ENCODE peak calls at places on chromosomes 11 and 22, in ten cellular contexts. N, S, K, H, A, R, F, D, Y and O are unnamed samples.

GRCh38 chr22:44348963-44349950 is 36.5 kb upstream of the SHISAL1 start:
- DNase-seq in S (no peak), H (no peak), N (no peak), A (no peak), Y (no peak), R (peak; percentile 66), K (no peak), D (no peak), F (no peak), O (no peak)

GRCh38 chr11:92123540-92123939 is 101.1 kb upstream of the FAT3 start:
- DNase-seq in R (no peak), D (no peak), S (peak; percentile 36), H (peak; percentile 56), Y (no peak), F (no peak), K (no peak), N (no peak), A (no peak), O (no peak)

GRCh38 chr11:124722176-124722575 is 17.6 kb upstream of the NRGN start:
- DNase-seq in N (no peak), F (no peak), R (no peak), S (no peak), H (no peak), Y (no peak), D (no peak), A (no peak), K (no peak), O (no peak)

GRCh38 chr11:101046947-101047346 is 82.7 kb downstream of the PGR start:
- DNase-seq in Y (no peak), R (no peak), D (no peak), A (no peak), N (no peak), H (no peak), K (no peak), F (no peak), S (no peak), O (no peak)

GRCh38 chr11:111913997-111914396 is 1.5 kb downstream of the HSPB2 start:
- DNase-seq in N (peak; percentile 48), K (no peak), D (no peak), S (peak; percentile 61), A (peak; percentile 75), Y (peak; percentile 66), F (no peak), R (no peak), H (peak; percentile 92), O (peak; percentile 87)

GRCh38 chr11:27968461-27968860 is 139.5 kb downstream of the KIF18A start:
- DNase-seq in N (no peak), R (no peak), H (peak; percentile 30), A (no peak), S (no peak), D (no peak), K (no peak), F (no peak), Y (no peak), O (no peak)

GRCh38 chr11:42762348-42762747 is 549.4 kb upstream of the API5 start:
- DNase-seq in N (no peak), F (no peak), H (no peak), D (no peak), A (no peak), S (no peak), K (no peak), Y (no peak), R (no peak), O (no peak)

GRCh38 chr11:109033627-109034340 is 368.9 kb downstream of the DDX10 start:
- DNase-seq in Y (no peak), K (no peak), R (no peak), D (no peak), S (peak; percentile 95), H (peak; percentile 98), A (no peak), N (no peak), F (no peak), O (no peak)

GRCh38 chr11:66842896-66843775 is at the start of gene RCE1:
- DNase-seq in F (peak; percentile 93), R (peak; percentile 99), K (peak; percentile 91), Y (peak; percentile 97), D (peak; percentile 92), A (peak; percentile 93), N (peak; percentile 94), S (peak; percentile 91), H (peak; percentile 95), O (peak; percentile 92)

GRCh38 chr11:13116491-13116890 is 107.4 kb downstream of the RASSF10 start:
- DNase-seq in Y (no peak), K (no peak), R (no peak), A (no peak), H (no peak), S (no peak), N (no peak), F (no peak), D (no peak), O (no peak)

GRCh38 chr11:119432484-119433368 is 9.8 kb upstream of the THY1 start:
- DNase-seq in R (peak; percentile 56), N (no peak), Y (peak; percentile 77), A (peak; percentile 42), K (no peak), D (no peak), S (no peak), H (peak; percentile 91), F (peak; percentile 62), O (no peak)

DNA sequence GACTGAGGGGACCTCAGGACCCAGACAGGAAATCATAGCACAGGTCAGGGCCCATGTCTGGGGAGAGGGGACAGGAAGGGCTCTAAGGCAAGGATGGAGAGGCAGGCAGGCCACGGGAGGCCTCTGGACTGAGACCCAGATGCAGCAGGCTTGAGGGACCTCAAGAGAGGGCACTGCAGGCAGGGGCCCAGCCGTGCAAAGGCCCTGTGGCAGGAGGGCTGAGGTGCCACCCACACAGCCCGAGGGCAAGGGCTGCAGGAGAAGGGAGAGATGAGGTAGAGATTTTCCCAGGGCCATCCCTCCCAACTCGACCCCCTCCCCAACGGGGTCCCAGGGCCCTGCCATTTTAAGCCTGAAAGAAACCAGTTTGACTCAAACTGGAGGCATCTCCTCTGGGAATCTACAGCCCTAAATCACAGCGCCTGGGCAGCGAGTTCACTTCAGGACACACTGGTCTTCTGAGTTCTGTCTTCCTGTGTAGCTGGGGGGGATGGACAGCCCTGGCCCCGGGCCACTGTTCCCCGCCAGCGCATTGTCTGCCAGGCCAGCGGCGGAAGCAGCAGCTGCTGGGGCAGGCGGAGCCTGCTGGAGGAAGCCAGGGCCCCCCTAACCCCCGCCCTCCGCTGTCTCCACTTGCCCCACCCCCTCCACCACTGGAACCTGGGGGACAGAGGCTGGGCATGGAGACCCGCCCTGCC is 20.3 kb upstream of the WNT7B start:
- DNase-seq in K (peak; percentile 79), S (peak; percentile 98), H (peak; percentile 97), A (peak; percentile 95), F (peak; percentile 48), D (peak; percentile 34), N (peak; percentile 70), R (no peak), Y (peak; percentile 89), O (peak; percentile 95)
- H3K27ac ChIP-seq in K (peak overlapping the region; percentile 84), S (peak overlapping the region; percentile 82), H (peak overlapping the region; percentile 96), A (peak overlapping the region; percentile 72), F (no peak overlapping the region), D (no peak overlapping the region), N (peak overlapping the region; percentile 63), R (peak overlapping the region; percentile 96), Y (peak overlapping the region; percentile 63), O (no peak overlapping the region)

DNA sequence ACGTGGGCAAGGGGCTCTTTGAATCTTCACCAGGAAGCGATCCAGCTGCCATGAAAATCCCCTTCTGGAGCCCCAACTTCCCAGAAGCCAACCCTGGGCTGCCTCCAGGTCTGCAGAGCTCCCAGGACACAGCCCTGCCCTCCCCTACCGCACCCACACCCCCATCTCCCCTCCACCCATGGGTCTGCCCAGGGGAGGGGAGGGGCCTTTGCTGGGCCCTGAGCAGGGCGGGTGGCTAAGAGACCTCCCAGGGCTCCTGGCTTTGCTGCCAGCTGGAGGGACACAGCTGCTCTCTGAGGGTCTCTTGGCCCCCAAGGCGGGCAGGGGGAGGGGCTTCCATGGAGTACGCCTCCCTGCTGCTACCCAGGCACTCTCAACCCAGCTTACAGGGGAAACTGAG is 64.1 kb downstream of the WNT7B start:
- DNase-seq in Y (no peak), H (no peak), D (no peak), S (no peak), F (no peak), A (no peak), R (no peak), K (no peak), N (no peak), O (no peak)
- H3K27ac ChIP-seq in Y (no peak overlapping the region), H (no peak overlapping the region), D (no peak overlapping the region), S (no peak overlapping the region), F (no peak overlapping the region), A (no peak overlapping the region), R (no peak overlapping the region), K (no peak overlapping the region), N (no peak overlapping the region), O (no peak overlapping the region)

GRCh38 chr11:79042824-79043223 is 398.0 kb downstream of the TENM4 start:
- DNase-seq in A (no peak), Y (no peak), H (no peak), D (no peak), S (no peak), R (no peak), F (no peak), N (no peak), K (no peak), O (no peak)
- H3K27ac ChIP-seq in A (no peak overlapping the region), Y (no peak overlapping the region), H (no peak overlapping the region), D (no peak overlapping the region), S (no peak overlapping the region), R (no peak overlapping the region), F (no peak overlapping the region), N (no peak overlapping the region), K (no peak overlapping the region), O (no peak overlapping the region)

GRCh38 chr11:86247608-86248007 is 3.1 kb downstream of the EED start:
- DNase-seq in A (no peak), Y (no peak), N (no peak), K (peak; percentile 58), D (no peak), H (no peak), R (no peak), S (no peak), F (no peak), O (no peak)

GRCh38 chr11:86244522-86245368 is at the start of gene EED:
- DNase-seq in Y (peak; percentile 92), S (peak; percentile 95), F (peak; percentile 99), H (peak; percentile 99), R (peak; percentile 91), N (peak; percentile 94), A (peak; percentile 96), D (peak; percentile 94), K (peak; percentile 96), O (peak; percentile 98)

GRCh38 chr11:86245369-86246292 is 1.1 kb downstream of the EED start:
- DNase-seq in Y (no peak), S (peak; percentile 37), D (no peak), R (peak; percentile 13), A (no peak), H (peak; percentile 55), F (peak; percentile 60), N (peak; percentile 22), K (peak; percentile 15), O (no peak)

GRCh38 chr11:86244063-86244521 is 461 bp upstream of the EED start:
- DNase-seq in F (peak; percentile 94), K (peak; percentile 91), D (peak; percentile 93), Y (no peak), N (peak; percentile 87), R (peak; percentile 88), H (peak; percentile 95), A (peak; percentile 84), S (no peak), O (peak; percentile 95)

DNA sequence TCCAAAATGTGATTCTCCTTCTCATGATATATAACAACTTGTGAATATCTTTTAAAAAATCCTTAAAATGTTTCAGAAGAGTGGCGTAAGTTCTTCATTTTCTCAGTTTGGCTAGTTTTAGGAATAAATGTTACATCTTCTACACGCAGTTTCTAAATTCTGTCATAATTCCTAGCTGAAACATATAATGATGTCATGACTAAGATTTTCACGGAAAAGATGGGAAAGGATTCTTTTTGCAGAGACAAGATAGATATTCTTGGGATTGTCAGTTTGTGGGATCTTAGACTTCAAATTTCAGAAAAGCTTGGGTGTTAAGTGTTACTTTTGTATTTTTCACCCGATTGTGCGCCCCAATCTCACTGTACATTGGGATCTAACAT is 1.7 kb downstream of the EED start:
- DNase-seq in N (no peak), A (no peak), D (no peak), Y (no peak), R (no peak), H (peak; percentile 47), F (no peak), K (no peak), S (no peak), O (no peak)
- H3K27ac ChIP-seq in N (no peak overlapping the region), A (no peak overlapping the region), D (no peak overlapping the region), Y (no peak overlapping the region), R (no peak overlapping the region), H (peak overlapping the region; percentile 98), F (no peak overlapping the region), K (no peak overlapping the region), S (no peak overlapping the region), O (no peak overlapping the region)